ENCODE peak calls at places on chromosomes 7 and 10, in nine cellular contexts. One of them, this sample, is unnamed.

GRCh38 chr10:71270301-71270777 is 48.7 kb upstream of the SLC29A3 start:
- DNase-seq in left ventricle myocardium inferior: no peak
- DNase-seq in tibial nerve: no peak
- DNase-seq in thoracic aorta: no peak
- DNase-seq in A673: peak; percentile 85
- DNase-seq in BE2C: peak; percentile 78
- DNase-seq in mesendoderm: peak; percentile 95
- DNase-seq in hepatocyte: peak; percentile 90
- DNase-seq in DND-41: peak; percentile 58
- DNase-seq in this sample: no peak

GRCh38 chr7:158740013-158740656 is 35.5 kb upstream of the NCAPG2 start:
- DNase-seq in left ventricle myocardium inferior: no peak
- DNase-seq in tibial nerve: no peak
- DNase-seq in thoracic aorta: no peak
- DNase-seq in A673: no peak
- DNase-seq in BE2C: no peak
- DNase-seq in mesendoderm: no peak
- DNase-seq in hepatocyte: peak; percentile 73
- DNase-seq in DND-41: no peak
- DNase-seq in this sample: no peak

GRCh38 chr10:126439947-126440346 is 51.7 kb upstream of the ADAM12 start:
- DNase-seq in left ventricle myocardium inferior: no peak
- DNase-seq in tibial nerve: no peak
- DNase-seq in thoracic aorta: no peak
- DNase-seq in A673: no peak
- DNase-seq in BE2C: no peak
- DNase-seq in mesendoderm: no peak
- DNase-seq in hepatocyte: no peak
- DNase-seq in DND-41: no peak
- DNase-seq in this sample: no peak

GRCh38 chr10:133608855-133609254 is 17.7 kb downstream of the FRG2B start:
- DNase-seq in left ventricle myocardium inferior: no peak
- DNase-seq in tibial nerve: no peak
- DNase-seq in thoracic aorta: no peak
- DNase-seq in A673: peak; percentile 50
- DNase-seq in BE2C: no peak
- DNase-seq in mesendoderm: peak; percentile 1
- DNase-seq in hepatocyte: no peak
- DNase-seq in DND-41: no peak
- DNase-seq in this sample: peak; percentile 20

GRCh38 chr10:130647341-130647740 is 511.1 kb downstream of the GLRX3 start:
- DNase-seq in left ventricle myocardium inferior: no peak
- DNase-seq in tibial nerve: no peak
- DNase-seq in thoracic aorta: no peak
- DNase-seq in A673: no peak
- DNase-seq in BE2C: no peak
- DNase-seq in mesendoderm: no peak
- DNase-seq in hepatocyte: no peak
- DNase-seq in DND-41: no peak
- DNase-seq in this sample: no peak

GRCh38 chr7:9698375-9698774 is 1265.0 kb downstream of the NXPH1 start:
- DNase-seq in left ventricle myocardium inferior: no peak
- DNase-seq in tibial nerve: no peak
- DNase-seq in thoracic aorta: no peak
- DNase-seq in A673: no peak
- DNase-seq in BE2C: no peak
- DNase-seq in mesendoderm: no peak
- DNase-seq in hepatocyte: no peak
- DNase-seq in DND-41: no peak
- DNase-seq in this sample: no peak

GRCh38 chr10:130242483-130242882 is 106.3 kb downstream of the GLRX3 start:
- DNase-seq in left ventricle myocardium inferior: no peak
- DNase-seq in tibial nerve: no peak
- DNase-seq in thoracic aorta: no peak
- DNase-seq in A673: no peak
- DNase-seq in BE2C: no peak
- DNase-seq in mesendoderm: no peak
- DNase-seq in hepatocyte: no peak
- DNase-seq in DND-41: no peak
- DNase-seq in this sample: no peak

GRCh38 chr10:59206204-59206720 is 29.8 kb downstream of the PHYHIPL start:
- DNase-seq in left ventricle myocardium inferior: no peak
- DNase-seq in tibial nerve: no peak
- DNase-seq in thoracic aorta: no peak
- DNase-seq in A673: no peak
- DNase-seq in BE2C: no peak
- DNase-seq in mesendoderm: no peak
- DNase-seq in hepatocyte: no peak
- DNase-seq in DND-41: no peak
- DNase-seq in this sample: no peak

GRCh38 chr7:88310950-88311674 is 4.4 kb upstream of the STEAP4 start:
- DNase-seq in left ventricle myocardium inferior: no peak
- DNase-seq in tibial nerve: no peak
- DNase-seq in thoracic aorta: no peak
- DNase-seq in A673: no peak
- DNase-seq in BE2C: no peak
- DNase-seq in mesendoderm: no peak
- DNase-seq in hepatocyte: no peak
- DNase-seq in DND-41: no peak
- DNase-seq in this sample: no peak

GRCh38 chr7:137874390-137874789 is 27.6 kb upstream of the DGKI start:
- DNase-seq in left ventricle myocardium inferior: no peak
- DNase-seq in tibial nerve: no peak
- DNase-seq in thoracic aorta: no peak
- DNase-seq in A673: no peak
- DNase-seq in BE2C: no peak
- DNase-seq in mesendoderm: no peak
- DNase-seq in hepatocyte: peak; percentile 34
- DNase-seq in DND-41: no peak
- DNase-seq in this sample: no peak

DNA sequence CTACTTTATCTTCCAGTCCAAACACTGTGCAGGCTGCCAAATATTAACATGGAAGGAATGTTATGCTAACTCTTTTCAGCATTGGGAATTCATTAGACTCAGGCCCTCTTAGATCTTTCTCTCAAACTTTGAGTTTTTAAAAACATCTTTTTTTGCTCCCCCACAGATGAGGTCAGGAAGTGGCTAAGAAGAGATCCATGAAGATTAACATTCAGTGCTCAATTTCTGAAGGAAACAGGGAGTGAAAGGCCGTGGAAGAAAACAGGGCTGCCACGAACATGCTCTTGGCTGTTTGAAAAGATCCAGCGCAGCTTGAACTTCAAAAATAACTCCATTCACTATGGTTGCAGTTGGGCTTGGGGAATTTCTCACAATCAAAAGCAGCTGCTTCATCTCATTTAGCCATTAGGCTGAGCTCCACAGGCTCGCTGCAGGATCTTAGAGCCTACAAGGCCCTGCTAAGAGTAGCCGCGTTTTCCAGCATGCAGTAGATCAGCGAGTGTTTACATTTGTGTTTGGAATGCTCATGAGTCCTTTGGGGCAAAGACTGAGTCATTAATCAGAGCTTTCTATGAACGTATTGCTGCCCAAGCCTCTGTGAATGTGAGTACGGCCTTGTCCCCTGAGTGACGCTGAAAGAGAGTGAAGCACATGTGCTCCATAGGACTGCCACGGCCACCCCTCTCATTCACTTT is 41.2 kb upstream of the TNS3 start:
- DNase-seq in left ventricle myocardium inferior: no peak
- DNase-seq in tibial nerve: no peak
- DNase-seq in thoracic aorta: no peak
- DNase-seq in A673: no peak
- DNase-seq in BE2C: no peak
- DNase-seq in mesendoderm: peak; percentile 25
- DNase-seq in hepatocyte: peak; percentile 85
- DNase-seq in DND-41: no peak
- DNase-seq in this sample: no peak
- H3K4me3 ChIP-seq in left ventricle myocardium inferior: no peak overlapping the region
- H3K4me3 ChIP-seq in tibial nerve: no peak overlapping the region
- H3K4me3 ChIP-seq in thoracic aorta: peak overlapping the region; percentile 9
- H3K4me3 ChIP-seq in A673: no peak overlapping the region
- H3K4me3 ChIP-seq in BE2C: no peak overlapping the region
- H3K4me3 ChIP-seq in mesendoderm: no peak overlapping the region
- H3K4me3 ChIP-seq in hepatocyte: no peak overlapping the region
- H3K4me3 ChIP-seq in DND-41: no peak overlapping the region
- H3K4me3 ChIP-seq in this sample: no peak overlapping the region

DNA sequence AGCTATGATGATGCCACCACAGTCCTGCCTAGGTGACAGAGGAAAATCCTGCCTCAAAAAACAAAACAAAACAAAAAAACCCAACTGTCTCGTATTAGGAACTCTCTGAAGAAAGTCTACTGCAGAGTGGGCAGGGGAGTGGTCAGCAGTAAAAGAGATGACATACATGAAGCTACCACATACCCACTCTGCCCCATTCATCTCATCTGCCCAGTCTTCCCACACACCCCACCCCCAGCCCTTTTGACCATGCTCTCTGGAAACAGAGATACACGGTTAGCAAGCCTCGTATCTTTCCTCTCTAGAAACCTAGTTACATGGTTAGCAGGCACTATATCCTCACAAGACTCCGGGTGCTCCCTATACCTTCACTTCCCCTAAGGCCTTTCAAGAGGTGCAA is 8.3 kb downstream of the SLC37A3 start:
- DNase-seq in left ventricle myocardium inferior: no peak
- DNase-seq in tibial nerve: no peak
- DNase-seq in thoracic aorta: no peak
- DNase-seq in A673: no peak
- DNase-seq in BE2C: no peak
- DNase-seq in mesendoderm: no peak
- DNase-seq in hepatocyte: no peak
- DNase-seq in DND-41: no peak
- DNase-seq in this sample: no peak
- H3K4me3 ChIP-seq in left ventricle myocardium inferior: no peak overlapping the region
- H3K4me3 ChIP-seq in tibial nerve: no peak overlapping the region
- H3K4me3 ChIP-seq in thoracic aorta: no peak overlapping the region
- H3K4me3 ChIP-seq in A673: no peak overlapping the region
- H3K4me3 ChIP-seq in BE2C: no peak overlapping the region
- H3K4me3 ChIP-seq in mesendoderm: no peak overlapping the region
- H3K4me3 ChIP-seq in hepatocyte: no peak overlapping the region
- H3K4me3 ChIP-seq in DND-41: no peak overlapping the region
- H3K4me3 ChIP-seq in this sample: no peak overlapping the region

GRCh38 chr10:27908231-27908630 is 90.6 kb downstream of the ODAD2 start:
- DNase-seq in left ventricle myocardium inferior: no peak
- DNase-seq in tibial nerve: no peak
- DNase-seq in thoracic aorta: no peak
- DNase-seq in A673: no peak
- DNase-seq in BE2C: no peak
- DNase-seq in mesendoderm: no peak
- DNase-seq in hepatocyte: no peak
- DNase-seq in DND-41: no peak
- DNase-seq in this sample: no peak

GRCh38 chr10:27912241-27912640 is 86.6 kb downstream of the ODAD2 start:
- DNase-seq in left ventricle myocardium inferior: no peak
- DNase-seq in tibial nerve: no peak
- DNase-seq in thoracic aorta: no peak
- DNase-seq in A673: no peak
- DNase-seq in BE2C: no peak
- DNase-seq in mesendoderm: no peak
- DNase-seq in hepatocyte: no peak
- DNase-seq in DND-41: no peak
- DNase-seq in this sample: no peak

GRCh38 chr10:27914888-27915287 is 84.0 kb downstream of the ODAD2 start:
- DNase-seq in left ventricle myocardium inferior: no peak
- DNase-seq in tibial nerve: no peak
- DNase-seq in thoracic aorta: no peak
- DNase-seq in A673: no peak
- DNase-seq in BE2C: no peak
- DNase-seq in mesendoderm: no peak
- DNase-seq in hepatocyte: no peak
- DNase-seq in DND-41: no peak
- DNase-seq in this sample: no peak

GRCh38 chr10:27911006-27911405 is 87.9 kb downstream of the ODAD2 start:
- DNase-seq in left ventricle myocardium inferior: no peak
- DNase-seq in tibial nerve: no peak
- DNase-seq in thoracic aorta: no peak
- DNase-seq in A673: no peak
- DNase-seq in BE2C: no peak
- DNase-seq in mesendoderm: peak; percentile 8
- DNase-seq in hepatocyte: no peak
- DNase-seq in DND-41: no peak
- DNase-seq in this sample: no peak

DNA sequence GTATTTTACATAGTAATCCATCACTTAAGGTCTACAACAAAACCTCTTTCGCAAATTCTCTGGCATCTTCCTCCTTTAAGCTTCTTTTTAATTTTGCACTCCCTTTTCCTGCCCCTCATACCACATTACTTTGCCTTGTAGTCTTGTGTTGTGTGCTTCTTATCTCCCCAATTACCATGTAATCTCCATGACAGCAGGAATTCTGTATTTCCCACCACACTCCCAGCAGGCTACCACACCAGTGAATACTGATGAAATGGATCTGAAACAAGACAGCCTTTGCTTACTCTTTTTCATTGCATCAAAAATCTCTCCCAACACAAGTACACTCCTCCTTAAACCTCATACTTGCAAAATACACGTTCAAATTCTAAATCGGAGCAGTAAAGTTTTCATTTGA is 87.2 kb downstream of the ODAD2 start:
- DNase-seq in left ventricle myocardium inferior: no peak
- DNase-seq in tibial nerve: no peak
- DNase-seq in thoracic aorta: no peak
- DNase-seq in A673: peak; percentile 58
- DNase-seq in BE2C: no peak
- DNase-seq in mesendoderm: peak; percentile 96
- DNase-seq in hepatocyte: no peak
- DNase-seq in DND-41: no peak
- DNase-seq in this sample: no peak
- H3K4me3 ChIP-seq in left ventricle myocardium inferior: no peak overlapping the region
- H3K4me3 ChIP-seq in tibial nerve: no peak overlapping the region
- H3K4me3 ChIP-seq in thoracic aorta: no peak overlapping the region
- H3K4me3 ChIP-seq in A673: no peak overlapping the region
- H3K4me3 ChIP-seq in BE2C: no peak overlapping the region
- H3K4me3 ChIP-seq in mesendoderm: no peak overlapping the region
- H3K4me3 ChIP-seq in hepatocyte: no peak overlapping the region
- H3K4me3 ChIP-seq in DND-41: no peak overlapping the region
- H3K4me3 ChIP-seq in this sample: no peak overlapping the region

GRCh38 chr7:148209643-148210042 is 380.9 kb upstream of the C7orf33 start:
- DNase-seq in left ventricle myocardium inferior: no peak
- DNase-seq in tibial nerve: no peak
- DNase-seq in thoracic aorta: no peak
- DNase-seq in A673: no peak
- DNase-seq in BE2C: no peak
- DNase-seq in mesendoderm: no peak
- DNase-seq in hepatocyte: no peak
- DNase-seq in DND-41: no peak
- DNase-seq in this sample: no peak

GRCh38 chr7:148214101-148214500 is 376.5 kb upstream of the C7orf33 start:
- DNase-seq in left ventricle myocardium inferior: no peak
- DNase-seq in tibial nerve: no peak
- DNase-seq in thoracic aorta: no peak
- DNase-seq in A673: no peak
- DNase-seq in BE2C: no peak
- DNase-seq in mesendoderm: no peak
- DNase-seq in hepatocyte: no peak
- DNase-seq in DND-41: no peak
- DNase-seq in this sample: no peak

DNA sequence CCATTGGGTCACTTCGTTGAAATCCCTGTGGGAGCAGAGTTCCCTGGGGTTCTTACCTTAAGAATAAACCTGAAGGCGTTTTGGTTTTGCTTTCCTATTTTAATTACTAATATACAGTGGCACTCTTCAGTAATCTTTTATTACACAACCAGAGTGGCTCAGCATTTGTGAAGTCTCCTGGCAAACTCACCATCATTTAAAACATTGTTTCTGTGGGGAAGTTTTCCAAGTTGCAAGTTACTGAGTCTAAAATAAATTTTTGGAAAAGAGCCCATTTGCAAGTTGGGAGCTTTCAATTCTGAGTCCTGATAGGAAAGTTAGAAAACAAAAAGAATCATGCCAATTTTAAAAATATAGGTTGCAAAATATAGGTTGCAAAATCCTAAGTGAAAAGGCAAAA is 378.9 kb upstream of the C7orf33 start:
- DNase-seq in left ventricle myocardium inferior: no peak
- DNase-seq in tibial nerve: no peak
- DNase-seq in thoracic aorta: no peak
- DNase-seq in A673: no peak
- DNase-seq in BE2C: no peak
- DNase-seq in mesendoderm: no peak
- DNase-seq in hepatocyte: no peak
- DNase-seq in DND-41: no peak
- DNase-seq in this sample: no peak
- H3K4me3 ChIP-seq in left ventricle myocardium inferior: peak overlapping the region; percentile 15
- H3K4me3 ChIP-seq in tibial nerve: no peak overlapping the region
- H3K4me3 ChIP-seq in thoracic aorta: no peak overlapping the region
- H3K4me3 ChIP-seq in A673: no peak overlapping the region
- H3K4me3 ChIP-seq in BE2C: no peak overlapping the region
- H3K4me3 ChIP-seq in mesendoderm: no peak overlapping the region
- H3K4me3 ChIP-seq in hepatocyte: no peak overlapping the region
- H3K4me3 ChIP-seq in DND-41: no peak overlapping the region
- H3K4me3 ChIP-seq in this sample: no peak overlapping the region